ENCODE peak calls at places on chromosomes 5 and 9, in five cellular contexts. D is NCI-H774; E is T-helper 1 cell; A is activated T-helper 1 cell treated with anti-CD3 and anti-CD28 coated beads, Interleukin-12 subunit alpha, Interleukin-12 subunit beta, Interleukin-2, Interleukin-4 antibody, amounts not matched to agents 30 ng/mL and 10 ng/mL and 1 ng/mL, durations not matched to agents 14 hours and 24 hours and 36 hours; W is EH. V is an unnamed sample.

GRCh38 chr5:77080905-77081304 is 6.2 kb downstream of the ZBED3 start:
- DNase-seq in D (peak; percentile 1), E (no peak), A (no peak), W (no peak), V (no peak)

GRCh38 chr5:150734579-150735384 is 24.0 kb downstream of the DCTN4 start:
- DNase-seq in D (no peak), E (no peak), A (no peak), W (no peak), V (peak; percentile 85)

GRCh38 chr9:68505681-68506409 is 34.8 kb downstream of the TMEM252 start:
- DNase-seq in D (no peak), E (no peak), A (no peak), W (no peak), V (no peak)

GRCh38 chr5:68658810-68659372 is 434.9 kb upstream of the SLC30A5 start:
- DNase-seq in D (no peak), E (no peak), A (no peak), W (no peak), V (no peak)

GRCh38 chr9:19136129-19136528 is 8.8 kb upstream of the PLIN2 start:
- DNase-seq in D (no peak), E (no peak), A (no peak), W (no peak), V (no peak)

GRCh38 chr9:123053711-123054110 is 20.2 kb downstream of the GPR21 start:
- DNase-seq in D (no peak), E (no peak), A (no peak), W (no peak), V (no peak)

GRCh38 chr5:127951791-127952190 is 131.8 kb upstream of the SLC12A2 start:
- DNase-seq in D (no peak), E (no peak), A (no peak), W (no peak), V (no peak)

GRCh38 chr9:136742640-136743391 is at the start of gene LCN10:
- DNase-seq in D (no peak), E (no peak), A (no peak), W (no peak), V (no peak)

GRCh38 chr5:44774279-44774880 is 34.4 kb upstream of the MRPS30 start:
- DNase-seq in D (no peak), E (no peak), A (no peak), W (peak; percentile 49), V (no peak)

GRCh38 chr5:178419651-178420050 is 170.5 kb downstream of the COL23A1 start:
- DNase-seq in D (no peak), E (no peak), A (no peak), W (no peak), V (no peak)

GRCh38 chr9:12818431-12819000 is 43.7 kb downstream of the LURAP1L start:
- DNase-seq in D (no peak), E (no peak), A (no peak), W (no peak), V (no peak)

GRCh38 chr5:35122819-35123218 is 75.1 kb upstream of the AGXT2 start:
- DNase-seq in D (no peak), E (no peak), A (no peak), W (no peak), V (no peak)

GRCh38 chr5:71903826-71904225 is 184.8 kb downstream of the CARTPT start:
- DNase-seq in D (no peak), E (no peak), A (no peak), W (no peak), V (no peak)

GRCh38 chr5:10564838-10565784 is 1.2 kb downstream of the ANKRD33B start:
- DNase-seq in D (no peak), E (no peak), A (no peak), W (peak; percentile 35), V (no peak)

GRCh38 chr5:136202800-136203199 is 9.8 kb upstream of the SMIM32 start:
- DNase-seq in D (no peak), E (no peak), A (no peak), W (no peak), V (no peak)

GRCh38 chr9:107273634-107274033 is 9.4 kb upstream of the RAD23B start:
- DNase-seq in D (no peak), E (no peak), A (no peak), W (no peak), V (no peak)

GRCh38 chr9:101050650-101051049 is 22.1 kb downstream of the PLPPR1 start:
- DNase-seq in D (no peak), E (no peak), A (no peak), W (no peak), V (no peak)

GRCh38 chr5:176388003-176388340 is 426 bp downstream of the NOP16 start:
- DNase-seq in D (no peak), E (no peak), A (no peak), W (peak; percentile 32), V (no peak)

GRCh38 chr5:89470658-89471057 is 587.7 kb upstream of the MEF2C start:
- DNase-seq in D (no peak), E (no peak), A (no peak), W (no peak), V (no peak)

GRCh38 chr5:55110156-55110680 is 7.8 kb downstream of the GZMA start:
- DNase-seq in D (no peak), E (no peak), A (no peak), W (no peak), V (no peak)

GRCh38 chr9:95100071-95100627 is 217.4 kb downstream of the FANCC start:
- DNase-seq in D (no peak), E (no peak), A (no peak), W (peak; percentile 48), V (no peak)

GRCh38 chr5:16304846-16305245 is 125.3 kb upstream of the MARCHF11 start:
- DNase-seq in D (no peak), E (no peak), A (no peak), W (peak; percentile 31), V (no peak)

GRCh38 chr9:113659740-113660139 is 196.2 kb downstream of the RGS3 start:
- DNase-seq in D (no peak), E (no peak), A (no peak), W (no peak), V (no peak)

GRCh38 chr5:116374434-116374852 is 200.2 kb downstream of the SEMA6A start:
- DNase-seq in D (no peak), E (no peak), A (no peak), W (no peak), V (no peak)

GRCh38 chr9:642014-642413 is 199.5 kb upstream of the DMRT1 start:
- DNase-seq in D (no peak), E (no peak), A (no peak), W (no peak), V (peak; percentile 49)

GRCh38 chr5:107990881-107991810 is 320.4 kb upstream of the EFNA5 start:
- DNase-seq in D (no peak), E (no peak), A (no peak), W (no peak), V (no peak)

GRCh38 chr9:136403538-136403914 is 3.6 kb upstream of the SNAPC4 start:
- DNase-seq in D (no peak), E (peak; percentile 59), A (peak; percentile 69), W (no peak), V (no peak)

GRCh38 chr9:8821910-8822666 is 1022.5 kb upstream of the DMAC1 start:
- DNase-seq in D (no peak), E (no peak), A (no peak), W (no peak), V (no peak)

GRCh38 chr9:6355728-6356127 is 27.6 kb downstream of the TPD52L3 start:
- DNase-seq in D (no peak), E (no peak), A (no peak), W (peak; percentile 65), V (no peak)

GRCh38 chr9:133051966-133052539 is 9.7 kb upstream of the CEL start:
- DNase-seq in D (no peak), E (no peak), A (no peak), W (no peak), V (no peak)

GRCh38 chr5:149141224-149141956 is at the start of gene ABLIM3:
- DNase-seq in D (peak; percentile 29), E (peak; percentile 50), A (peak; percentile 61), W (peak; percentile 72), V (no peak)